ENCODE peak calls at places on chromosomes 2 and 18, in six cellular contexts. K, W, P, I, X and T are unnamed samples.

GRCh38 chr2:230525682-230526081 is 109.7 kb downstream of the SP100 start:
- DNase-seq in K (no peak), W (no peak), P (no peak), I (no peak), X (no peak), T (no peak)

GRCh38 chr18:47260138-47260923 is 8.9 kb upstream of the SKOR2 start:
- DNase-seq in K (peak; percentile 81), W (peak; percentile 90), P (no peak), I (peak; percentile 44), X (peak; percentile 88), T (peak; percentile 78)

GRCh38 chr2:237859533-237860272 is at the start of gene RAMP1:
- DNase-seq in K (peak; percentile 56), W (peak; percentile 27), P (no peak), I (peak; percentile 32), X (no peak), T (no peak)

GRCh38 chr2:85871494-85872164 is 17.2 kb downstream of the ST3GAL5 start:
- DNase-seq in K (no peak), W (no peak), P (no peak), I (no peak), X (no peak), T (no peak)

GRCh38 chr2:7497223-7497622 is 580.0 kb downstream of the RNF144A start:
- DNase-seq in K (no peak), W (no peak), P (no peak), I (no peak), X (no peak), T (no peak)

GRCh38 chr18:65091737-65092329 is 659.0 kb upstream of the CDH7 start:
- DNase-seq in K (peak; percentile 64), W (peak; percentile 6), P (peak; percentile 12), I (peak; percentile 1), X (no peak), T (no peak)

GRCh38 chr2:12555012-12555645 is 161.6 kb upstream of the TRIB2 start:
- DNase-seq in K (peak; percentile 16), W (no peak), P (no peak), I (peak; percentile 65), X (no peak), T (no peak)

GRCh38 chr2:85032621-85033020 is 61.7 kb downstream of the KCMF1 start:
- DNase-seq in K (no peak), W (no peak), P (no peak), I (no peak), X (no peak), T (no peak)

GRCh38 chr2:206982360-206982759 is 43.0 kb downstream of the CPO start:
- DNase-seq in K (no peak), W (no peak), P (no peak), I (no peak), X (no peak), T (no peak)

GRCh38 chr2:62685986-62686625 is 19.4 kb upstream of the EHBP1 start:
- DNase-seq in K (no peak), W (no peak), P (no peak), I (no peak), X (no peak), T (no peak)

GRCh38 chr2:48673581-48673980 is 55.9 kb downstream of the GTF2A1L start:
- DNase-seq in K (no peak), W (no peak), P (no peak), I (no peak), X (no peak), T (no peak)

GRCh38 chr2:239376942-239377531 is 23.8 kb downstream of the HDAC4 start:
- DNase-seq in K (no peak), W (no peak), P (no peak), I (no peak), X (no peak), T (no peak)

GRCh38 chr2:26429779-26430654 is 28.3 kb downstream of the DRC1 start:
- DNase-seq in K (no peak), W (no peak), P (no peak), I (no peak), X (no peak), T (no peak)

GRCh38 chr2:47344890-47345583 is 57.9 kb upstream of the MSH2 start:
- DNase-seq in K (peak; percentile 96), W (peak; percentile 87), P (peak; percentile 91), I (peak; percentile 67), X (peak; percentile 82), T (peak; percentile 87)

GRCh38 chr2:226126104-226126503 is 673.5 kb downstream of the IRS1 start:
- DNase-seq in K (no peak), W (no peak), P (no peak), I (no peak), X (no peak), T (no peak)

GRCh38 chr18:48851563-48851962 is 99.2 kb downstream of the SMAD7 start:
- DNase-seq in K (no peak), W (no peak), P (no peak), I (no peak), X (peak; percentile 51), T (no peak)

GRCh38 chr2:1848599-1848995 is 104.3 kb upstream of the PXDN start:
- DNase-seq in K (no peak), W (no peak), P (no peak), I (no peak), X (no peak), T (no peak)

GRCh38 chr2:235146871-235147565 is 195.2 kb downstream of the SH3BP4 start:
- DNase-seq in K (no peak), W (no peak), P (no peak), I (no peak), X (peak; percentile 10), T (no peak)

DNA sequence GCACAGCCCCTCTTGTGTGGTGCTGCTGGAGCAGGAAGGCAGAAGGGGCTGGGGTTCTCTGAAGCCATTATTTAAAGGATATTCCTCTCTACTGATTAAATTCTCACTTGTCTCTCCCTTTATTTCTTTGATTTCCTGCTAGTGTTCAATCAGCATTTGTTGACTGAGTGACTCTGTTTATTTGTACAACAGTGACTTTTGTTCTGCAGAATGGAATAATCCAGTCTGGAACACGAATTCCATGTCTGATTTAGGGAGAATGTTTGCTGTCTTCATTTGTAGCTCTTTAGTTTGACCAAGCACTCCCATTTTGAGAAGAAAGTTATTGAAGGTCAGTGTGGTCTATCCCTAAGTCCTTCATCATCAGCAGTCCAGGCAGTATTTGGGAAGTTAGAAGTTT is 141.2 kb downstream of the SETBP1 start:
- DNase-seq in K (no peak), W (no peak), P (no peak), I (no peak), X (no peak), T (no peak)
- TF ChIP-seq CTCF in K (no peak), W (no peak), P (no peak), I (no peak), X (no peak), T (no peak)

GRCh38 chr2:61165946-61166345 is 4.0 kb downstream of the C2orf74 start:
- DNase-seq in K (no peak), W (no peak), P (no peak), I (no peak), X (no peak), T (no peak)
- TF ChIP-seq CTCF in K (no peak), W (no peak), P (no peak), I (no peak), X (no peak), T (no peak)

GRCh38 chr18:629303-630150 is 27.9 kb upstream of the TYMS start:
- DNase-seq in K (no peak), W (no peak), P (no peak), I (no peak), X (no peak), T (no peak)
- TF ChIP-seq CTCF in K (no peak), W (peak; percentile 58), P (peak; percentile 9), I (no peak), X (peak; percentile 57), T (peak; percentile 46)

GRCh38 chr2:43511199-43511598 is 84.6 kb downstream of the THADA start:
- DNase-seq in K (no peak), W (no peak), P (no peak), I (no peak), X (no peak), T (no peak)

GRCh38 chr2:43508209-43508608 is 87.6 kb downstream of the THADA start:
- DNase-seq in K (no peak), W (no peak), P (no peak), I (no peak), X (no peak), T (no peak)

GRCh38 chr2:43513216-43513615 is 82.6 kb downstream of the THADA start:
- DNase-seq in K (no peak), W (no peak), P (no peak), I (peak; percentile 15), X (no peak), T (no peak)

GRCh38 chr2:43507137-43507536 is 88.7 kb downstream of the THADA start:
- DNase-seq in K (no peak), W (no peak), P (no peak), I (no peak), X (no peak), T (no peak)

GRCh38 chr2:43509886-43510285 is 86.0 kb downstream of the THADA start:
- DNase-seq in K (no peak), W (no peak), P (no peak), I (no peak), X (no peak), T (no peak)
- TF ChIP-seq CTCF in K (no peak), W (no peak), P (no peak), I (no peak), X (no peak), T (no peak)